ENCODE peak calls at places on chromosomes 12 and 14, in eight cellular contexts. One of them, this sample, is unnamed.

GRCh38 chr14:61911534-61911933 is 149.3 kb downstream of the SNAPC1 start:
- DNase-seq in thoracic aorta: no peak
- DNase-seq in CD8-positive, alpha-beta T cell: no peak
- DNase-seq in RWPE1: no peak
- DNase-seq in upper lobe of left lung: no peak
- DNase-seq in iPS DF 6.9: no peak
- DNase-seq in Peyer's patch: no peak
- DNase-seq in ovary: no peak
- DNase-seq in this sample: no peak

GRCh38 chr12:107138990-107139389 is 45.6 kb upstream of the CRY1 start:
- DNase-seq in thoracic aorta: no peak
- DNase-seq in CD8-positive, alpha-beta T cell: no peak
- DNase-seq in RWPE1: no peak
- DNase-seq in upper lobe of left lung: no peak
- DNase-seq in iPS DF 6.9: no peak
- DNase-seq in Peyer's patch: no peak
- DNase-seq in ovary: no peak
- DNase-seq in this sample: no peak

GRCh38 chr14:75607044-75607443 is 28.6 kb downstream of the FLVCR2 start:
- DNase-seq in thoracic aorta: no peak
- DNase-seq in CD8-positive, alpha-beta T cell: no peak
- DNase-seq in RWPE1: no peak
- DNase-seq in upper lobe of left lung: no peak
- DNase-seq in iPS DF 6.9: no peak
- DNase-seq in Peyer's patch: no peak
- DNase-seq in ovary: no peak
- DNase-seq in this sample: no peak

GRCh38 chr14:102610968-102611811 is 18.7 kb downstream of the RCOR1 start:
- DNase-seq in thoracic aorta: no peak
- DNase-seq in CD8-positive, alpha-beta T cell: no peak
- DNase-seq in RWPE1: no peak
- DNase-seq in upper lobe of left lung: no peak
- DNase-seq in iPS DF 6.9: no peak
- DNase-seq in Peyer's patch: no peak
- DNase-seq in ovary: no peak
- DNase-seq in this sample: no peak

GRCh38 chr12:3568695-3569094 is 77.7 kb downstream of the PRMT8 start:
- DNase-seq in thoracic aorta: no peak
- DNase-seq in CD8-positive, alpha-beta T cell: no peak
- DNase-seq in RWPE1: no peak
- DNase-seq in upper lobe of left lung: no peak
- DNase-seq in iPS DF 6.9: no peak
- DNase-seq in Peyer's patch: no peak
- DNase-seq in ovary: no peak
- DNase-seq in this sample: no peak

GRCh38 chr14:61454545-61454944 is 133.2 kb downstream of the PRKCH start:
- DNase-seq in thoracic aorta: no peak
- DNase-seq in CD8-positive, alpha-beta T cell: no peak
- DNase-seq in RWPE1: no peak
- DNase-seq in upper lobe of left lung: no peak
- DNase-seq in iPS DF 6.9: no peak
- DNase-seq in Peyer's patch: no peak
- DNase-seq in ovary: no peak
- DNase-seq in this sample: no peak

GRCh38 chr14:106506901-106507305 is 980.5 kb downstream of the TMEM121 start:
- DNase-seq in thoracic aorta: no peak
- DNase-seq in CD8-positive, alpha-beta T cell: peak; percentile 18
- DNase-seq in RWPE1: no peak
- DNase-seq in upper lobe of left lung: no peak
- DNase-seq in iPS DF 6.9: no peak
- DNase-seq in Peyer's patch: no peak
- DNase-seq in ovary: no peak
- DNase-seq in this sample: peak; percentile 84

GRCh38 chr14:90580381-90581335 is 183.8 kb downstream of the CALM1 start:
- DNase-seq in thoracic aorta: no peak
- DNase-seq in CD8-positive, alpha-beta T cell: no peak
- DNase-seq in RWPE1: no peak
- DNase-seq in upper lobe of left lung: no peak
- DNase-seq in iPS DF 6.9: no peak
- DNase-seq in Peyer's patch: no peak
- DNase-seq in ovary: no peak
- DNase-seq in this sample: no peak

GRCh38 chr12:8692573-8692972 is 5.2 kb upstream of the RIMKLB start:
- DNase-seq in thoracic aorta: no peak
- DNase-seq in CD8-positive, alpha-beta T cell: no peak
- DNase-seq in RWPE1: no peak
- DNase-seq in upper lobe of left lung: peak; percentile 69
- DNase-seq in iPS DF 6.9: no peak
- DNase-seq in Peyer's patch: no peak
- DNase-seq in ovary: peak; percentile 64
- DNase-seq in this sample: peak; percentile 35

GRCh38 chr12:93896427-93896826 is 219.3 kb downstream of the CRADD start:
- DNase-seq in thoracic aorta: no peak
- DNase-seq in CD8-positive, alpha-beta T cell: no peak
- DNase-seq in RWPE1: no peak
- DNase-seq in upper lobe of left lung: no peak
- DNase-seq in iPS DF 6.9: no peak
- DNase-seq in Peyer's patch: no peak
- DNase-seq in ovary: no peak
- DNase-seq in this sample: no peak

GRCh38 chr14:104643306-104643705 is 38.7 kb upstream of the TMEM179 start:
- DNase-seq in thoracic aorta: no peak
- DNase-seq in CD8-positive, alpha-beta T cell: no peak
- DNase-seq in RWPE1: no peak
- DNase-seq in upper lobe of left lung: no peak
- DNase-seq in iPS DF 6.9: no peak
- DNase-seq in Peyer's patch: no peak
- DNase-seq in ovary: no peak
- DNase-seq in this sample: no peak

GRCh38 chr12:27814851-27815591 is 35.0 kb upstream of the MANSC4 start:
- DNase-seq in thoracic aorta: no peak
- DNase-seq in CD8-positive, alpha-beta T cell: no peak
- DNase-seq in RWPE1: no peak
- DNase-seq in upper lobe of left lung: no peak
- DNase-seq in iPS DF 6.9: no peak
- DNase-seq in Peyer's patch: no peak
- DNase-seq in ovary: no peak
- DNase-seq in this sample: no peak

GRCh38 chr14:30058401-30058800 is 130.8 kb upstream of the PRKD1 start:
- DNase-seq in thoracic aorta: no peak
- DNase-seq in CD8-positive, alpha-beta T cell: no peak
- DNase-seq in RWPE1: no peak
- DNase-seq in upper lobe of left lung: no peak
- DNase-seq in iPS DF 6.9: no peak
- DNase-seq in Peyer's patch: no peak
- DNase-seq in ovary: no peak
- DNase-seq in this sample: no peak

GRCh38 chr12:110726018-110726417 is 16.7 kb downstream of the PPP1CC start:
- DNase-seq in thoracic aorta: no peak
- DNase-seq in CD8-positive, alpha-beta T cell: no peak
- DNase-seq in RWPE1: no peak
- DNase-seq in upper lobe of left lung: no peak
- DNase-seq in iPS DF 6.9: no peak
- DNase-seq in Peyer's patch: no peak
- DNase-seq in ovary: no peak
- DNase-seq in this sample: no peak

GRCh38 chr14:104937161-104937560 is 12.5 kb downstream of the PLD4 start:
- DNase-seq in thoracic aorta: no peak
- DNase-seq in CD8-positive, alpha-beta T cell: no peak
- DNase-seq in RWPE1: no peak
- DNase-seq in upper lobe of left lung: no peak
- DNase-seq in iPS DF 6.9: no peak
- DNase-seq in Peyer's patch: peak; percentile 24
- DNase-seq in ovary: no peak
- DNase-seq in this sample: no peak

GRCh38 chr12:104750061-104750460 is 208.0 kb downstream of the SLC41A2 start:
- DNase-seq in thoracic aorta: no peak
- DNase-seq in CD8-positive, alpha-beta T cell: no peak
- DNase-seq in RWPE1: peak; percentile 11
- DNase-seq in upper lobe of left lung: peak; percentile 69
- DNase-seq in iPS DF 6.9: no peak
- DNase-seq in Peyer's patch: no peak
- DNase-seq in ovary: no peak
- DNase-seq in this sample: peak; percentile 51

GRCh38 chr14:84643438-84643837 is 886.5 kb upstream of the FLRT2 start:
- DNase-seq in thoracic aorta: no peak
- DNase-seq in CD8-positive, alpha-beta T cell: no peak
- DNase-seq in RWPE1: no peak
- DNase-seq in upper lobe of left lung: no peak
- DNase-seq in iPS DF 6.9: no peak
- DNase-seq in Peyer's patch: no peak
- DNase-seq in ovary: no peak
- DNase-seq in this sample: no peak

GRCh38 chr14:33736299-33736698 is 214.6 kb downstream of the EGLN3 start:
- DNase-seq in thoracic aorta: no peak
- DNase-seq in CD8-positive, alpha-beta T cell: no peak
- DNase-seq in RWPE1: no peak
- DNase-seq in upper lobe of left lung: no peak
- DNase-seq in iPS DF 6.9: no peak
- DNase-seq in Peyer's patch: no peak
- DNase-seq in ovary: no peak
- DNase-seq in this sample: no peak

GRCh38 chr14:33733310-33733709 is 217.6 kb downstream of the EGLN3 start:
- DNase-seq in thoracic aorta: no peak
- DNase-seq in CD8-positive, alpha-beta T cell: no peak
- DNase-seq in RWPE1: no peak
- DNase-seq in upper lobe of left lung: no peak
- DNase-seq in iPS DF 6.9: no peak
- DNase-seq in Peyer's patch: no peak
- DNase-seq in ovary: no peak
- DNase-seq in this sample: no peak

GRCh38 chr14:33736979-33737378 is 213.9 kb downstream of the EGLN3 start:
- DNase-seq in thoracic aorta: no peak
- DNase-seq in CD8-positive, alpha-beta T cell: no peak
- DNase-seq in RWPE1: no peak
- DNase-seq in upper lobe of left lung: no peak
- DNase-seq in iPS DF 6.9: no peak
- DNase-seq in Peyer's patch: no peak
- DNase-seq in ovary: no peak
- DNase-seq in this sample: no peak

GRCh38 chr14:33734387-33734786 is 216.5 kb downstream of the EGLN3 start:
- DNase-seq in thoracic aorta: no peak
- DNase-seq in CD8-positive, alpha-beta T cell: no peak
- DNase-seq in RWPE1: no peak
- DNase-seq in upper lobe of left lung: no peak
- DNase-seq in iPS DF 6.9: no peak
- DNase-seq in Peyer's patch: no peak
- DNase-seq in ovary: no peak
- DNase-seq in this sample: no peak

DNA sequence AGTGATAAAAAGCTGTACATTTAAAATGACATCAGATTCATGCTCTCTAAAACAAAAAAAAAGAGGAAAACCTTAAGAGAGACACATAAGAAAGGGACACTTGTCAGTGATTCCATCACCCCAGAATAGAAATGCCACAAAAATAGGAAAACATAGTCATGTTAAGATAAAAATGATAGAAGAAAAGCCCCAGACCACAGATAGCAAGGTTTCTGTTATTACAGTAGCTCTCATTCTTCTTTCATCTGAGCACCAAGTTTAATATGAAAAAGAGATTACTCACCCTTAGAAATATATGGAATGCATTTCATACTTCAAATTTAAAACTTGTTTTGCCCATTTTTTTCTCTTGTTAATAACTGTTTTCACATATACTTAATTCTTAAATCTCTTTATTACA is 217.2 kb downstream of the EGLN3 start:
- DNase-seq in thoracic aorta: no peak
- DNase-seq in CD8-positive, alpha-beta T cell: no peak
- DNase-seq in RWPE1: no peak
- DNase-seq in upper lobe of left lung: no peak
- DNase-seq in iPS DF 6.9: no peak
- DNase-seq in Peyer's patch: no peak
- DNase-seq in ovary: no peak
- DNase-seq in this sample: no peak
- H3K27ac ChIP-seq in thoracic aorta: no peak overlapping the region
- H3K27ac ChIP-seq in CD8-positive, alpha-beta T cell: no peak overlapping the region
- H3K27ac ChIP-seq in RWPE1: no peak overlapping the region
- H3K27ac ChIP-seq in upper lobe of left lung: no peak overlapping the region
- H3K27ac ChIP-seq in iPS DF 6.9: no peak overlapping the region
- H3K27ac ChIP-seq in Peyer's patch: no peak overlapping the region
- H3K27ac ChIP-seq in ovary: no peak overlapping the region
- H3K27ac ChIP-seq in this sample: no peak overlapping the region

GRCh38 chr12:32089156-32089950 is 17.3 kb upstream of the BICD1 start:
- DNase-seq in thoracic aorta: no peak
- DNase-seq in CD8-positive, alpha-beta T cell: no peak
- DNase-seq in RWPE1: no peak
- DNase-seq in upper lobe of left lung: no peak
- DNase-seq in iPS DF 6.9: no peak
- DNase-seq in Peyer's patch: no peak
- DNase-seq in ovary: no peak
- DNase-seq in this sample: no peak
- H3K27ac ChIP-seq in thoracic aorta: no peak overlapping the region
- H3K27ac ChIP-seq in CD8-positive, alpha-beta T cell: no peak overlapping the region
- H3K27ac ChIP-seq in RWPE1: no peak overlapping the region
- H3K27ac ChIP-seq in upper lobe of left lung: no peak overlapping the region
- H3K27ac ChIP-seq in iPS DF 6.9: no peak overlapping the region
- H3K27ac ChIP-seq in Peyer's patch: no peak overlapping the region
- H3K27ac ChIP-seq in ovary: no peak overlapping the region
- H3K27ac ChIP-seq in this sample: no peak overlapping the region

GRCh38 chr14:69137456-69138188 is 15.3 kb downstream of the DCAF5 start:
- DNase-seq in thoracic aorta: no peak
- DNase-seq in CD8-positive, alpha-beta T cell: no peak
- DNase-seq in RWPE1: no peak
- DNase-seq in upper lobe of left lung: no peak
- DNase-seq in iPS DF 6.9: no peak
- DNase-seq in Peyer's patch: no peak
- DNase-seq in ovary: no peak
- DNase-seq in this sample: no peak

GRCh38 chr14:69141550-69141949 is 11.4 kb downstream of the DCAF5 start:
- DNase-seq in thoracic aorta: no peak
- DNase-seq in CD8-positive, alpha-beta T cell: no peak
- DNase-seq in RWPE1: no peak
- DNase-seq in upper lobe of left lung: no peak
- DNase-seq in iPS DF 6.9: no peak
- DNase-seq in Peyer's patch: no peak
- DNase-seq in ovary: no peak
- DNase-seq in this sample: no peak

GRCh38 chr14:69139743-69140142 is 13.2 kb downstream of the DCAF5 start:
- DNase-seq in thoracic aorta: no peak
- DNase-seq in CD8-positive, alpha-beta T cell: no peak
- DNase-seq in RWPE1: no peak
- DNase-seq in upper lobe of left lung: no peak
- DNase-seq in iPS DF 6.9: no peak
- DNase-seq in Peyer's patch: no peak
- DNase-seq in ovary: no peak
- DNase-seq in this sample: no peak

GRCh38 chr14:69135133-69135532 is 17.8 kb downstream of the DCAF5 start:
- DNase-seq in thoracic aorta: no peak
- DNase-seq in CD8-positive, alpha-beta T cell: no peak
- DNase-seq in RWPE1: no peak
- DNase-seq in upper lobe of left lung: no peak
- DNase-seq in iPS DF 6.9: no peak
- DNase-seq in Peyer's patch: no peak
- DNase-seq in ovary: no peak
- DNase-seq in this sample: no peak

GRCh38 chr14:69138189-69138535 is 14.8 kb downstream of the DCAF5 start:
- DNase-seq in thoracic aorta: no peak
- DNase-seq in CD8-positive, alpha-beta T cell: no peak
- DNase-seq in RWPE1: peak; percentile 34
- DNase-seq in upper lobe of left lung: no peak
- DNase-seq in iPS DF 6.9: no peak
- DNase-seq in Peyer's patch: no peak
- DNase-seq in ovary: no peak
- DNase-seq in this sample: no peak
- H3K27ac ChIP-seq in thoracic aorta: peak overlapping the region; percentile 0
- H3K27ac ChIP-seq in CD8-positive, alpha-beta T cell: no peak overlapping the region
- H3K27ac ChIP-seq in RWPE1: no peak overlapping the region
- H3K27ac ChIP-seq in upper lobe of left lung: no peak overlapping the region
- H3K27ac ChIP-seq in iPS DF 6.9: no peak overlapping the region
- H3K27ac ChIP-seq in Peyer's patch: no peak overlapping the region
- H3K27ac ChIP-seq in ovary: no peak overlapping the region
- H3K27ac ChIP-seq in this sample: no peak overlapping the region

GRCh38 chr12:71159260-71159659 is 1.5 kb upstream of the TSPAN8 start:
- DNase-seq in thoracic aorta: no peak
- DNase-seq in CD8-positive, alpha-beta T cell: no peak
- DNase-seq in RWPE1: no peak
- DNase-seq in upper lobe of left lung: no peak
- DNase-seq in iPS DF 6.9: no peak
- DNase-seq in Peyer's patch: no peak
- DNase-seq in ovary: no peak
- DNase-seq in this sample: no peak
- H3K27ac ChIP-seq in thoracic aorta: no peak overlapping the region
- H3K27ac ChIP-seq in CD8-positive, alpha-beta T cell: no peak overlapping the region
- H3K27ac ChIP-seq in RWPE1: no peak overlapping the region
- H3K27ac ChIP-seq in upper lobe of left lung: no peak overlapping the region
- H3K27ac ChIP-seq in iPS DF 6.9: no peak overlapping the region
- H3K27ac ChIP-seq in Peyer's patch: peak overlapping the region; percentile 88
- H3K27ac ChIP-seq in ovary: no peak overlapping the region
- H3K27ac ChIP-seq in this sample: no peak overlapping the region

This sample was measured in DND-41.